ENCODE peak calls at places on chromosomes 12 and 14, in seven cellular contexts. D, V, H, M, C, J and F are unnamed samples.

GRCh38 chr12:124626841-124627502 is 59.6 kb upstream of the NCOR2 start:
- DNase-seq in D (no peak), V (no peak), H (no peak), M (no peak), C (no peak), J (peak), F (no peak)

GRCh38 chr12:113818833-113819232 is 147.3 kb downstream of the RBM19 start:
- DNase-seq in D (peak), V (no peak), H (no peak), M (peak), C (no peak), J (no peak), F (no peak)

GRCh38 chr12:66726531-66726930 is 47.7 kb upstream of the GRIP1 start:
- DNase-seq in D (no peak), V (no peak), H (no peak), M (no peak), C (no peak), J (no peak), F (no peak)

GRCh38 chr14:106442857-106443256 is 916.5 kb downstream of the TMEM121 start:
- DNase-seq in D (no peak), V (peak), H (no peak), M (no peak), C (peak), J (no peak), F (peak)

GRCh38 chr14:77870646-77871045 is 70.7 kb downstream of the ADCK1 start:
- DNase-seq in D (no peak), V (no peak), H (no peak), M (no peak), C (no peak), J (no peak), F (no peak)

GRCh38 chr14:57863471-57863870 is 2.4 kb downstream of the SLC35F4 start:
- DNase-seq in D (no peak), V (no peak), H (no peak), M (no peak), C (no peak), J (no peak), F (no peak)

GRCh38 chr12:124841558-124841945 is 22.1 kb downstream of the SCARB1 start:
- DNase-seq in D (no peak), V (no peak), H (no peak), M (no peak), C (no peak), J (no peak), F (no peak)

GRCh38 chr12:47236109-47236714 is 156.5 kb upstream of the AMIGO2 start:
- DNase-seq in D (no peak), V (no peak), H (no peak), M (peak), C (no peak), J (peak), F (no peak)

GRCh38 chr12:70272510-70272909 is 29.3 kb downstream of the CNOT2 start:
- DNase-seq in D (no peak), V (no peak), H (no peak), M (no peak), C (no peak), J (no peak), F (no peak)

GRCh38 chr12:18340796-18341195 is 79.5 kb downstream of the PIK3C2G start:
- DNase-seq in D (no peak), V (no peak), H (no peak), M (no peak), C (no peak), J (no peak), F (no peak)

GRCh38 chr12:38930994-38931393 is 25.6 kb upstream of the CPNE8 start:
- DNase-seq in D (no peak), V (no peak), H (no peak), M (no peak), C (no peak), J (no peak), F (no peak)

GRCh38 chr12:3101309-3102022 is 24.3 kb downstream of the TSPAN9 start:
- DNase-seq in D (no peak), V (no peak), H (no peak), M (no peak), C (no peak), J (no peak), F (no peak)

GRCh38 chr12:119659289-119659897 is 8.5 kb upstream of the PRKAB1 start:
- DNase-seq in D (peak), V (no peak), H (peak), M (peak), C (peak), J (peak), F (no peak)

GRCh38 chr12:65656904-65657351 is 167.4 kb upstream of the HMGA2 start:
- DNase-seq in D (no peak), V (no peak), H (peak), M (peak), C (no peak), J (peak), F (peak)

GRCh38 chr12:96077081-96077480 is 41.7 kb upstream of the LTA4H start:
- DNase-seq in D (no peak), V (no peak), H (no peak), M (no peak), C (no peak), J (no peak), F (no peak)

GRCh38 chr14:34713681-34714319 is 593 bp downstream of the CFL2 start:
- DNase-seq in D (no peak), V (no peak), H (peak), M (peak), C (no peak), J (peak), F (peak)

GRCh38 chr12:44357476-44357875 is 518.6 kb downstream of the NELL2 start:
- DNase-seq in D (no peak), V (no peak), H (no peak), M (no peak), C (no peak), J (no peak), F (no peak)

GRCh38 chr12:27194644-27195043 is 49.4 kb upstream of the STK38L start:
- DNase-seq in D (no peak), V (no peak), H (no peak), M (no peak), C (no peak), J (no peak), F (no peak)

GRCh38 chr12:100578923-100579322 is 5.4 kb downstream of the GAS2L3 start:
- DNase-seq in D (no peak), V (no peak), H (no peak), M (no peak), C (no peak), J (no peak), F (no peak)